ENCODE peak calls at places on chromosomes 11 and 22, in nine cellular contexts. O is K562; M is fibroblast of mammary gland; G is brain microvascular endothelial cell; W is chondrocyte; A is A549; T is CD4-positive, alpha-beta T cell; X is epithelial cell of esophagus; C is lung. I is an unnamed sample.

GRCh38 chr11:85279267-85279666 is 347.9 kb downstream of the DLG2 start:
- DNase-seq in O (no peak), M (no peak), G (no peak), W (no peak), A (no peak), T (no peak), X (no peak), C (no peak), I (no peak)

GRCh38 chr11:113159967-113160621 is 154.3 kb upstream of the TTC12 start:
- DNase-seq in O (no peak), M (no peak), G (no peak), W (no peak), A (no peak), T (no peak), X (no peak), C (no peak), I (no peak)

GRCh38 chr22:44453441-44454112 is 44.5 kb downstream of the RTL6 start:
- DNase-seq in O (no peak), M (peak), G (no peak), W (no peak), A (no peak), T (no peak), X (no peak), C (no peak), I (no peak)

GRCh38 chr22:32837803-32838202 is 36.3 kb downstream of the TIMP3 start:
- DNase-seq in O (no peak), M (no peak), G (no peak), W (no peak), A (no peak), T (no peak), X (no peak), C (no peak), I (no peak)

GRCh38 chr11:35967042-35967441 is 23.2 kb downstream of the LDLRAD3 start:
- DNase-seq in O (no peak), M (no peak), G (no peak), W (no peak), A (no peak), T (no peak), X (no peak), C (no peak), I (no peak)

GRCh38 chr11:79150320-79150719 is 290.5 kb downstream of the TENM4 start:
- DNase-seq in O (no peak), M (no peak), G (no peak), W (no peak), A (no peak), T (no peak), X (no peak), C (no peak), I (no peak)

GRCh38 chr22:18023509-18024275 is 669 bp downstream of the MICAL3 start:
- DNase-seq in O (peak), M (peak), G (no peak), W (peak), A (peak), T (no peak), X (peak), C (peak), I (peak)

GRCh38 chr11:94876645-94877445 is 96.5 kb downstream of the CWC15 start:
- DNase-seq in O (peak), M (peak), G (peak), W (no peak), A (peak), T (peak), X (peak), C (peak), I (peak)

GRCh38 chr11:93198221-93198650 is 445 bp upstream of the SLC36A4 start:
- DNase-seq in O (no peak), M (peak), G (peak), W (no peak), A (no peak), T (no peak), X (peak), C (no peak), I (no peak)

GRCh38 chr11:43941257-43941879 is 1.1 kb upstream of the C11orf96 start:
- DNase-seq in O (no peak), M (peak), G (no peak), W (no peak), A (no peak), T (no peak), X (no peak), C (no peak), I (no peak)

DNA sequence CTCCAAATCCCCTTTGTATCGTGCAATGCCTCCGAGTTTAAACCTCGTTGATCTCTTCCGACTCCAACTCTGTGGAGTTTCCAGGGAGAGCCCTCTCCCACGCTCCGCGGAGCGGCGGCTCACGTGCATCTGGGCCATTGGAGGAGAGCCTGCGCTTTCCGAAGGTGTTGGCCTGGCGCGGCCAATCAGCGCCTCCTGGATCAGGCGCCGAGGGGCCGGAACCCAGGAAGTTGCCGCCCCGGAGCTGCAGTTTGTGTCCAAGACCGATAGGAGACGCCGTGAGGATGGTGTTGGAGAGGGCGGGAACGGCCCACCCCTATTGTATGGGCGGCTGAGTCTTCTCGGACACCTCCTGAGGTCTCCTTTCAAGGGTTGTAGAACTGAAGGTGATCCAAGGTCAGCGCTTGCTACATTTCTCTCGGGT is 1.6 kb downstream of the ADAMTS15 start:
- DNase-seq in O (no peak), M (peak), G (peak), W (no peak), A (no peak), T (no peak), X (peak), C (peak), I (no peak)
- TF ChIP-seq CTCF in O (peak), M (peak), G (peak), W (peak), A (no peak), T (no peak), X (peak), C (no peak), I (peak)

GRCh38 chr11:58784995-58785394 is 53.3 kb upstream of the GLYAT start:
- DNase-seq in O (no peak), M (no peak), G (no peak), W (no peak), A (no peak), T (no peak), X (no peak), C (no peak), I (no peak)
- TF ChIP-seq CTCF in O (peak), M (peak), G (peak), W (peak), A (no peak), T (no peak), X (peak), C (no peak), I (no peak)

GRCh38 chr11:118956847-118957469 is 860 bp downstream of the UPK2 start:
- DNase-seq in O (no peak), M (no peak), G (no peak), W (no peak), A (no peak), T (no peak), X (no peak), C (no peak), I (no peak)

GRCh38 chr11:118957549-118957948 is 1.5 kb downstream of the UPK2 start:
- DNase-seq in O (no peak), M (no peak), G (no peak), W (no peak), A (no peak), T (no peak), X (no peak), C (no peak), I (no peak)

GRCh38 chr11:118956094-118956846 is at the start of gene UPK2:
- DNase-seq in O (peak), M (peak), G (peak), W (no peak), A (peak), T (peak), X (peak), C (peak), I (peak)

GRCh38 chr11:118957968-118958367 is 1.9 kb downstream of the UPK2 start:
- DNase-seq in O (no peak), M (no peak), G (no peak), W (no peak), A (no peak), T (no peak), X (no peak), C (no peak), I (no peak)

GRCh38 chr11:118958577-118958976 is 2.5 kb downstream of the UPK2 start:
- DNase-seq in O (no peak), M (no peak), G (no peak), W (no peak), A (no peak), T (no peak), X (no peak), C (no peak), I (no peak)
- TF ChIP-seq CTCF in O (no peak), M (no peak), G (no peak), W (no peak), A (no peak), T (no peak), X (no peak), C (no peak), I (no peak)

GRCh38 chr22:41518048-41518347 is 26.3 kb downstream of the POLR3H start:
- DNase-seq in O (no peak), M (no peak), G (no peak), W (no peak), A (no peak), T (no peak), X (no peak), C (no peak), I (no peak)
- TF ChIP-seq CTCF in O (no peak), M (no peak), G (no peak), W (peak), A (no peak), T (peak), X (no peak), C (no peak), I (no peak)

GRCh38 chr11:17471501-17471900 is 5.1 kb downstream of the ABCC8 start:
- DNase-seq in O (no peak), M (no peak), G (no peak), W (no peak), A (peak), T (no peak), X (no peak), C (no peak), I (no peak)
- TF ChIP-seq CTCF in O (peak), M (no peak), G (no peak), W (no peak), A (peak), T (no peak), X (no peak), C (no peak), I (no peak)

GRCh38 chr11:90434858-90435257 is 212.0 kb upstream of the CHORDC1 start:
- DNase-seq in O (no peak), M (no peak), G (peak), W (no peak), A (peak), T (no peak), X (peak), C (no peak), I (no peak)
- TF ChIP-seq CTCF in O (no peak), M (no peak), G (no peak), W (peak), A (no peak), T (no peak), X (peak), C (no peak), I (no peak)

GRCh38 chr11:32704775-32705174 is 89.7 kb downstream of the CCDC73 start:
- DNase-seq in O (no peak), M (no peak), G (no peak), W (no peak), A (no peak), T (no peak), X (no peak), C (no peak), I (no peak)
- TF ChIP-seq CTCF in O (no peak), M (no peak), G (no peak), W (no peak), A (no peak), T (no peak), X (no peak), C (no peak), I (no peak)

DNA sequence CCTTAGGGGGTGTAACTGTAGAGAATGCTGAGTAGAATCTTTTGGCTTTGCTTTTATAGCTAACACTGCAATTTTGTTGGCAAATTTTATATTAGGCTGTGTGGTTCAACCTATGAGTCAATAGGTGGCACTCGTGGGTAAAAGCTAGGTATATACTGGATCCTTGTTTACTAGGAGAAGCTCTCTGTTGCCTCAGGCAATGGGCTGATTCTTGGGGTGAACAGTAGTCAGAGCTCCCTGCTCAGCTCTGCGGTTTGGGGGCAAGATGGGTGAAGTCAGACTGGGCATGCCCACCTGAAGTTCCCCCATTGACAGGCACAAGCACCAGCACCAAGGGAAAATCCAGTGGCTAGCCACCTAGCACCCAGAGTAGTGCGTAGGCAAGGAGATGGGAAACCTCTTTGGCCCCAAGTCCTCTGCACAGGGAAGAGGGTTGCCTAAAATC is 238.7 kb downstream of the FAM181B start:
- DNase-seq in O (no peak), M (peak), G (no peak), W (no peak), A (peak), T (no peak), X (peak), C (no peak), I (no peak)
- TF ChIP-seq CTCF in O (no peak), M (peak), G (no peak), W (peak), A (no peak), T (no peak), X (peak), C (no peak), I (peak)